ENCODE peak calls at places on chromosomes 16 and 17, in nine cellular contexts. A is stimulated activated CD4-positive, alpha-beta T cell treated with anti-CD3 and anti-CD28 coated beads, TNF-alpha, amount 100 ng/mL, for 1 hour; E is T-cell; J is NCI-H2107; W is upper lobe of right lung; N is mammary epithelial cell; R is naive thymus-derived CD4-positive, alpha-beta T cell; G is T-helper 17 cell; T is GDM1. F is an unnamed sample.
A peak's percentile ranks its signal among the peaks of the same experiment; 100 is the strongest.

GRCh38 chr16:53817117-53817516 is 113.2 kb downstream of the FTO start:
- DNase-seq in R (no peak), A (no peak), N (peak; percentile 87), G (no peak), W (no peak), T (no peak), E (no peak), J (no peak), F (no peak)

GRCh38 chr16:11783319-11784047 is 13.6 kb downstream of the ZC3H7A start:
- DNase-seq in J (no peak), G (peak; percentile 45), N (peak; percentile 58), E (peak; percentile 62), R (peak; percentile 49), A (no peak), W (no peak), T (no peak), F (no peak)

GRCh38 chr16:27316038-27316680 is 2.4 kb downstream of the IL4R start:
- DNase-seq in E (no peak), G (no peak), N (no peak), A (no peak), T (no peak), R (no peak), J (no peak), W (no peak), F (no peak)

GRCh38 chr17:50853781-50854180 is 12.4 kb downstream of the TOB1 start:
- DNase-seq in W (no peak), T (no peak), A (no peak), J (no peak), N (no peak), R (no peak), E (no peak), G (no peak), F (no peak)

GRCh38 chr16:27445502-27446175 is 43.7 kb downstream of the IL21R start:
- DNase-seq in J (no peak), G (no peak), N (no peak), T (no peak), R (no peak), E (no peak), W (peak; percentile 20), A (no peak), F (no peak)

GRCh38 chr16:87924937-87925670 is 11.2 kb downstream of the CA5A start:
- DNase-seq in E (no peak), R (no peak), W (no peak), T (no peak), A (no peak), J (peak; percentile 92), N (no peak), G (no peak), F (no peak)

GRCh38 chr17:65268832-65269231 is 131.7 kb downstream of the RGS9 start:
- DNase-seq in G (no peak), J (no peak), T (no peak), A (no peak), E (no peak), W (no peak), N (no peak), R (no peak), F (no peak)

GRCh38 chr17:59533694-59534093 is 31.7 kb upstream of the DHX40 start:
- DNase-seq in A (no peak), R (no peak), W (no peak), N (no peak), J (no peak), E (no peak), T (peak; percentile 12), G (no peak), F (no peak)

GRCh38 chr17:61414936-61415251 is 15.3 kb downstream of the TBX2 start:
- DNase-seq in A (no peak), N (no peak), G (no peak), R (no peak), T (no peak), W (no peak), E (no peak), J (no peak), F (no peak)

GRCh38 chr17:21286771-21287702 is 2.5 kb downstream of the MAP2K3 start:
- DNase-seq in G (no peak), R (no peak), N (peak; percentile 59), W (peak; percentile 76), E (no peak), T (no peak), J (no peak), A (no peak), F (no peak)

GRCh38 chr17:6995500-6996255 is at the start of gene ALOX12:
- DNase-seq in G (no peak), R (no peak), T (no peak), J (no peak), E (no peak), W (no peak), A (no peak), N (no peak), F (peak; percentile 77)

GRCh38 chr17:74922694-74923537 is at the start of gene USH1G:
- DNase-seq in T (no peak), A (no peak), R (no peak), W (no peak), E (no peak), G (no peak), N (no peak), J (no peak), F (peak; percentile 21)

GRCh38 chr17:19771971-19772630 is 24.0 kb upstream of the ALDH3A1 start:
- DNase-seq in R (no peak), N (no peak), A (no peak), G (no peak), J (no peak), E (peak; percentile 60), W (no peak), T (no peak), F (no peak)

GRCh38 chr17:18181358-18181757 is 2.3 kb upstream of the ALKBH5 start:
- DNase-seq in J (no peak), E (no peak), R (peak; percentile 56), W (no peak), N (peak; percentile 51), G (no peak), A (no peak), T (no peak), F (no peak)

GRCh38 chr17:5023588-5024147 is 11.6 kb downstream of the SLC52A1 start:
- DNase-seq in T (no peak), R (no peak), G (no peak), W (no peak), J (no peak), N (no peak), E (no peak), A (no peak), F (no peak)

GRCh38 chr17:50263293-50264262 is 10.7 kb upstream of the TMEM92 start:
- DNase-seq in J (no peak), T (no peak), A (no peak), G (no peak), N (no peak), E (no peak), W (peak; percentile 40), R (peak; percentile 14), F (no peak)

GRCh38 chr17:64032081-64032480 is 11.6 kb upstream of the ICAM2 start:
- DNase-seq in N (peak; percentile 60), A (no peak), T (no peak), W (peak; percentile 23), E (no peak), G (no peak), J (no peak), R (no peak), F (no peak)